ENCODE peak calls at places on chromosomes 2 and 18, in eight cellular contexts. T is colonic mucosa, N is NCI-H82, R is ACHN, Z is ELR, W is NCI-H1048, U is Caki2, C is OCI-M1. O is an unnamed sample.

GRCh38 chr18:47550611-47551010 is 299.2 kb upstream of the SKOR2 start:
- DNase-seq in T (no peak), N (no peak), R (no peak), Z (no peak), W (no peak), U (no peak), C (no peak), O (no peak)

GRCh38 chr2:20642026-20642971 is 8.6 kb downstream of the HS1BP3 start:
- DNase-seq in T (peak), N (peak), R (peak), Z (peak), W (no peak), U (peak), C (peak), O (peak)

GRCh38 chr2:172572981-172573380 is 17.1 kb downstream of the PDK1 start:
- DNase-seq in T (no peak), N (no peak), R (no peak), Z (no peak), W (no peak), U (no peak), C (peak), O (no peak)

GRCh38 chr2:157172239-157172638 is 85.3 kb upstream of the GALNT5 start:
- DNase-seq in T (no peak), N (no peak), R (no peak), Z (peak), W (no peak), U (no peak), C (no peak), O (no peak)

GRCh38 chr18:48539406-48540328 is 836 bp downstream of the CTIF start:
- DNase-seq in T (peak), N (peak), R (peak), Z (peak), W (no peak), U (peak), C (peak), O (peak)

GRCh38 chr18:72830109-72830508 is 37.7 kb downstream of the NETO1 start:
- DNase-seq in T (no peak), N (no peak), R (peak), Z (no peak), W (peak), U (peak), C (peak), O (no peak)

GRCh38 chr18:8188196-8188595 is 421.0 kb upstream of the RAB12 start:
- DNase-seq in T (no peak), N (no peak), R (no peak), Z (peak), W (no peak), U (no peak), C (no peak), O (no peak)

GRCh38 chr18:79068946-79069791 is at the start of gene ATP9B:
- DNase-seq in T (peak), N (peak), R (peak), Z (peak), W (peak), U (peak), C (peak), O (peak)

GRCh38 chr2:41510108-41510507 is 537.7 kb upstream of the PKDCC start:
- DNase-seq in T (no peak), N (no peak), R (no peak), Z (no peak), W (no peak), U (no peak), C (no peak), O (no peak)

GRCh38 chr18:79523221-79523737 is 127.5 kb downstream of the NFATC1 start:
- DNase-seq in T (no peak), N (no peak), R (no peak), Z (no peak), W (no peak), U (no peak), C (no peak), O (no peak)

GRCh38 chr2:160075171-160075570 is 12.8 kb upstream of the PLA2R1 start:
- DNase-seq in T (peak), N (no peak), R (no peak), Z (peak), W (no peak), U (peak), C (no peak), O (peak)

GRCh38 chr2:19806591-19806990 is 95.2 kb downstream of the TTC32 start:
- DNase-seq in T (no peak), N (no peak), R (no peak), Z (no peak), W (no peak), U (no peak), C (no peak), O (no peak)